ENCODE peak calls at places on chromosomes 4 and X, in five cellular contexts. One of them, this sample, is unnamed.

GRCh38 chrX:110442631-110443030 is 84.0 kb downstream of the RTL9 start:
- DNase-seq in tibial artery: no peak
- DNase-seq in AG04449: no peak
- DNase-seq in fibroblast of villous mesenchyme: peak; percentile 12
- DNase-seq in left ventricle myocardium inferior: no peak
- DNase-seq in this sample: no peak

GRCh38 chr4:41506071-41506470 is 31.9 kb upstream of the LIMCH1 start:
- DNase-seq in tibial artery: no peak
- DNase-seq in left ventricle myocardium inferior: no peak
- DNase-seq in AG04449: peak; percentile 36
- DNase-seq in fibroblast of villous mesenchyme: peak; percentile 16
- DNase-seq in this sample: no peak

GRCh38 chr4:26173619-26174018 is 147.2 kb upstream of the RBPJ start:
- DNase-seq in fibroblast of villous mesenchyme: peak; percentile 87
- DNase-seq in left ventricle myocardium inferior: no peak
- DNase-seq in tibial artery: no peak
- DNase-seq in AG04449: no peak
- DNase-seq in this sample: peak; percentile 21

GRCh38 chr4:182775075-182775474 is 142.1 kb downstream of the DCTD start:
- DNase-seq in tibial artery: no peak
- DNase-seq in left ventricle myocardium inferior: no peak
- DNase-seq in AG04449: no peak
- DNase-seq in fibroblast of villous mesenchyme: no peak
- DNase-seq in this sample: no peak

GRCh38 chr4:21320034-21320433 is 619.8 kb downstream of the PACRGL start:
- DNase-seq in AG04449: no peak
- DNase-seq in fibroblast of villous mesenchyme: no peak
- DNase-seq in tibial artery: no peak
- DNase-seq in left ventricle myocardium inferior: no peak
- DNase-seq in this sample: no peak

GRCh38 chrX:53294024-53294648 is 12.8 kb upstream of the IQSEC2 start:
- DNase-seq in AG04449: no peak
- DNase-seq in fibroblast of villous mesenchyme: no peak
- DNase-seq in tibial artery: no peak
- DNase-seq in left ventricle myocardium inferior: no peak
- DNase-seq in this sample: no peak

GRCh38 chr4:82865592-82865991 is 25.4 kb downstream of the SEC31A start:
- DNase-seq in AG04449: peak; percentile 76
- DNase-seq in left ventricle myocardium inferior: no peak
- DNase-seq in fibroblast of villous mesenchyme: peak; percentile 91
- DNase-seq in tibial artery: no peak
- DNase-seq in this sample: peak; percentile 36

GRCh38 chrX:136708348-136708747 is 60.4 kb downstream of the CD40LG start:
- DNase-seq in fibroblast of villous mesenchyme: no peak
- DNase-seq in left ventricle myocardium inferior: no peak
- DNase-seq in AG04449: no peak
- DNase-seq in tibial artery: no peak
- DNase-seq in this sample: no peak

GRCh38 chr4:140013088-140013487 is 140.9 kb downstream of the MAML3 start:
- DNase-seq in left ventricle myocardium inferior: no peak
- DNase-seq in fibroblast of villous mesenchyme: no peak
- DNase-seq in tibial artery: no peak
- DNase-seq in AG04449: no peak
- DNase-seq in this sample: no peak

GRCh38 chr4:186685744-186686143 is 37.9 kb downstream of the FAT1 start:
- DNase-seq in AG04449: peak; percentile 72
- DNase-seq in left ventricle myocardium inferior: no peak
- DNase-seq in tibial artery: no peak
- DNase-seq in fibroblast of villous mesenchyme: peak; percentile 82
- DNase-seq in this sample: peak; percentile 73

GRCh38 chr4:236028-236427 is 69.2 kb downstream of the ZNF732 start:
- DNase-seq in AG04449: no peak
- DNase-seq in tibial artery: no peak
- DNase-seq in fibroblast of villous mesenchyme: no peak
- DNase-seq in left ventricle myocardium inferior: no peak
- DNase-seq in this sample: no peak

GRCh38 chr4:3041192-3042142 is 32.9 kb downstream of the HTT-AS start:
- DNase-seq in AG04449: no peak
- DNase-seq in left ventricle myocardium inferior: peak; percentile 60
- DNase-seq in tibial artery: peak; percentile 79
- DNase-seq in fibroblast of villous mesenchyme: peak; percentile 69
- DNase-seq in this sample: no peak

GRCh38 chrX:8405631-8406030 is 59.0 kb upstream of the VCX3B start:
- DNase-seq in AG04449: no peak
- DNase-seq in left ventricle myocardium inferior: no peak
- DNase-seq in tibial artery: no peak
- DNase-seq in fibroblast of villous mesenchyme: no peak
- DNase-seq in this sample: no peak

GRCh38 chr4:111398906-111399330 is 746.3 kb upstream of the FAM241A start:
- DNase-seq in left ventricle myocardium inferior: no peak
- DNase-seq in AG04449: no peak
- DNase-seq in tibial artery: no peak
- DNase-seq in fibroblast of villous mesenchyme: peak; percentile 30
- DNase-seq in this sample: peak; percentile 79

GRCh38 chr4:122819708-122820449 is 6.8 kb upstream of the FGF2 start:
- DNase-seq in tibial artery: no peak
- DNase-seq in fibroblast of villous mesenchyme: peak; percentile 76
- DNase-seq in AG04449: no peak
- DNase-seq in left ventricle myocardium inferior: no peak
- DNase-seq in this sample: no peak

GRCh38 chrX:97398030-97398551 is 514.4 kb downstream of the RPA4 start:
- DNase-seq in fibroblast of villous mesenchyme: peak; percentile 88
- DNase-seq in left ventricle myocardium inferior: no peak
- DNase-seq in AG04449: no peak
- DNase-seq in tibial artery: no peak
- DNase-seq in this sample: no peak

GRCh38 chrX:115697806-115698205 is 136.8 kb downstream of the PLS3 start:
- DNase-seq in tibial artery: no peak
- DNase-seq in AG04449: no peak
- DNase-seq in fibroblast of villous mesenchyme: no peak
- DNase-seq in left ventricle myocardium inferior: no peak
- DNase-seq in this sample: no peak

GRCh38 chr4:156705291-156705690 is 266.3 kb downstream of the PDGFC start:
- DNase-seq in fibroblast of villous mesenchyme: no peak
- DNase-seq in left ventricle myocardium inferior: no peak
- DNase-seq in AG04449: peak; percentile 50
- DNase-seq in tibial artery: no peak
- DNase-seq in this sample: no peak

GRCh38 chrX:41591906-41592305 is 96.9 kb upstream of the GPR34 start:
- DNase-seq in left ventricle myocardium inferior: no peak
- DNase-seq in AG04449: no peak
- DNase-seq in fibroblast of villous mesenchyme: no peak
- DNase-seq in tibial artery: no peak
- DNase-seq in this sample: no peak

GRCh38 chr4:99518883-99519282 is 8.1 kb downstream of the C4orf17 start:
- DNase-seq in AG04449: no peak
- DNase-seq in tibial artery: no peak
- DNase-seq in left ventricle myocardium inferior: no peak
- DNase-seq in fibroblast of villous mesenchyme: no peak
- DNase-seq in this sample: no peak

GRCh38 chr4:20331642-20332041 is 79.9 kb downstream of the SLIT2 start:
- DNase-seq in AG04449: no peak
- DNase-seq in fibroblast of villous mesenchyme: no peak
- DNase-seq in tibial artery: no peak
- DNase-seq in left ventricle myocardium inferior: no peak
- DNase-seq in this sample: no peak

GRCh38 chrX:151359931-151360871 is 36.8 kb upstream of the VMA21 start:
- DNase-seq in fibroblast of villous mesenchyme: peak; percentile 3
- DNase-seq in AG04449: no peak
- DNase-seq in left ventricle myocardium inferior: no peak
- DNase-seq in tibial artery: no peak
- DNase-seq in this sample: no peak

GRCh38 chr4:106317815-106318214 is 1.5 kb downstream of the AIMP1 start:
- DNase-seq in AG04449: no peak
- DNase-seq in left ventricle myocardium inferior: no peak
- DNase-seq in fibroblast of villous mesenchyme: no peak
- DNase-seq in tibial artery: no peak
- DNase-seq in this sample: no peak
- H3K4me3 ChIP-seq in AG04449: peak overlapping the region; percentile 0
- H3K4me3 ChIP-seq in left ventricle myocardium inferior: peak overlapping the region; percentile 76
- H3K4me3 ChIP-seq in fibroblast of villous mesenchyme: no peak overlapping the region
- H3K4me3 ChIP-seq in tibial artery: peak overlapping the region; percentile 76
- H3K4me3 ChIP-seq in this sample: no peak overlapping the region

GRCh38 chr4:185384877-185385465 is 10.8 kb downstream of the LRP2BP start:
- DNase-seq in AG04449: no peak
- DNase-seq in left ventricle myocardium inferior: no peak
- DNase-seq in fibroblast of villous mesenchyme: peak; percentile 89
- DNase-seq in tibial artery: no peak
- DNase-seq in this sample: no peak
- H3K4me3 ChIP-seq in AG04449: no peak overlapping the region
- H3K4me3 ChIP-seq in left ventricle myocardium inferior: peak overlapping the region; percentile 29
- H3K4me3 ChIP-seq in fibroblast of villous mesenchyme: peak overlapping the region; percentile 26
- H3K4me3 ChIP-seq in tibial artery: peak overlapping the region; percentile 2
- H3K4me3 ChIP-seq in this sample: no peak overlapping the region

GRCh38 chr4:102817021-102817605 is 10.2 kb downstream of the UBE2D3 start:
- DNase-seq in left ventricle myocardium inferior: no peak
- DNase-seq in tibial artery: no peak
- DNase-seq in fibroblast of villous mesenchyme: no peak
- DNase-seq in AG04449: no peak
- DNase-seq in this sample: no peak

GRCh38 chr4:102817613-102818268 is 9.6 kb downstream of the UBE2D3 start:
- DNase-seq in left ventricle myocardium inferior: no peak
- DNase-seq in AG04449: no peak
- DNase-seq in fibroblast of villous mesenchyme: no peak
- DNase-seq in tibial artery: no peak
- DNase-seq in this sample: no peak

GRCh38 chr4:102819588-102820365 is 7.6 kb downstream of the UBE2D3 start:
- DNase-seq in left ventricle myocardium inferior: no peak
- DNase-seq in AG04449: no peak
- DNase-seq in fibroblast of villous mesenchyme: peak; percentile 32
- DNase-seq in tibial artery: no peak
- DNase-seq in this sample: no peak

GRCh38 chr4:102815981-102816380 is 11.4 kb downstream of the UBE2D3 start:
- DNase-seq in fibroblast of villous mesenchyme: peak; percentile 67
- DNase-seq in left ventricle myocardium inferior: no peak
- DNase-seq in tibial artery: no peak
- DNase-seq in AG04449: peak; percentile 53
- DNase-seq in this sample: peak; percentile 56
- H3K4me3 ChIP-seq in fibroblast of villous mesenchyme: no peak overlapping the region
- H3K4me3 ChIP-seq in left ventricle myocardium inferior: no peak overlapping the region
- H3K4me3 ChIP-seq in tibial artery: no peak overlapping the region
- H3K4me3 ChIP-seq in AG04449: no peak overlapping the region
- H3K4me3 ChIP-seq in this sample: no peak overlapping the region

GRCh38 chrX:17375631-17376380 is 806 bp downstream of the NHS start:
- DNase-seq in AG04449: no peak
- DNase-seq in fibroblast of villous mesenchyme: peak; percentile 8
- DNase-seq in left ventricle myocardium inferior: peak; percentile 16
- DNase-seq in tibial artery: peak; percentile 64
- DNase-seq in this sample: no peak

GRCh38 chrX:17376381-17377046 is 1.5 kb downstream of the NHS start:
- DNase-seq in AG04449: no peak
- DNase-seq in tibial artery: peak; percentile 68
- DNase-seq in left ventricle myocardium inferior: no peak
- DNase-seq in fibroblast of villous mesenchyme: peak; percentile 6
- DNase-seq in this sample: no peak

GRCh38 chrX:17377047-17377692 is 2.2 kb downstream of the NHS start:
- DNase-seq in fibroblast of villous mesenchyme: peak; percentile 43
- DNase-seq in left ventricle myocardium inferior: peak; percentile 17
- DNase-seq in AG04449: no peak
- DNase-seq in tibial artery: peak; percentile 81
- DNase-seq in this sample: no peak

GRCh38 chrX:17374619-17375360 is at the start of gene NHS:
- DNase-seq in tibial artery: peak; percentile 87
- DNase-seq in fibroblast of villous mesenchyme: peak; percentile 59
- DNase-seq in AG04449: no peak
- DNase-seq in left ventricle myocardium inferior: peak; percentile 62
- DNase-seq in this sample: no peak

DNA sequence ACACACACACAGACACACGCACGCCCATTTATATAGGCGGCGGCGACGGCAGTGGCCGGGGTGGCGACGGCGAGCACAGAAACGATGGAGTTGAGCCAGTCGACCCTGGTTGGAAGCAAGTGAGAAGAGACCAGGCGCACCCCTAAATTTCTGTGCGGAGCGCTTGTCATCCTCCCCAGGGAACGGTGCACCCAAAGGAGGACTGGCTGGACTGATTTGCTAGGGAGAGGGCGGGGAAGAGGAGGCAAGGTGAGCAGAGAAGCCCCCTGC is 296 bp downstream of the NHS start:
- DNase-seq in AG04449: no peak
- DNase-seq in fibroblast of villous mesenchyme: peak; percentile 4
- DNase-seq in left ventricle myocardium inferior: no peak
- DNase-seq in tibial artery: no peak
- DNase-seq in this sample: no peak
- H3K4me3 ChIP-seq in AG04449: peak overlapping the region; percentile 70
- H3K4me3 ChIP-seq in fibroblast of villous mesenchyme: peak overlapping the region; percentile 55
- H3K4me3 ChIP-seq in left ventricle myocardium inferior: peak overlapping the region; percentile 69
- H3K4me3 ChIP-seq in tibial artery: peak overlapping the region; percentile 71
- H3K4me3 ChIP-seq in this sample: peak overlapping the region; percentile 53

GRCh38 chr4:152975615-152976465 is 39.7 kb downstream of the FHDC1 start:
- DNase-seq in fibroblast of villous mesenchyme: no peak
- DNase-seq in left ventricle myocardium inferior: no peak
- DNase-seq in AG04449: no peak
- DNase-seq in tibial artery: peak; percentile 53
- DNase-seq in this sample: no peak
- H3K4me3 ChIP-seq in fibroblast of villous mesenchyme: no peak overlapping the region
- H3K4me3 ChIP-seq in left ventricle myocardium inferior: no peak overlapping the region
- H3K4me3 ChIP-seq in AG04449: no peak overlapping the region
- H3K4me3 ChIP-seq in tibial artery: no peak overlapping the region
- H3K4me3 ChIP-seq in this sample: no peak overlapping the region

This sample was measured in skeletal muscle cell.